ENCODE peak calls at places on chromosomes 13 and 19, in ten cellular contexts. I is stimulated activated CD4-positive, alpha-beta T cell treated with anti-CD3 and anti-CD28 coated beads, Interleukin-1b, Interleukin-23, amount 100 ng/mL, for 24 hours; Z is adrenal gland; S is SJSA1; M is left ventricle myocardium superior; Y is naive thymus-derived CD8-positive, alpha-beta T cell; D is A549; R is stimulated activated naive CD8-positive, alpha-beta T cell treated with anti-CD3 and anti-CD28 coated beads, Interleukin-15, Interleukin-2, amounts not matched to agents 100 U/mL and 50 U/mL, for 24 hours; U is posterior cingulate gyrus; J is HT-29. P is an unnamed sample.

GRCh38 chr19:38700933-38701454 is 43.3 kb downstream of the CAPN12 start:
- DNase-seq in I (no peak), M (no peak), J (no peak), D (no peak), R (no peak), U (no peak), Y (no peak), S (no peak), Z (no peak), P (no peak)

GRCh38 chr13:114118763-114119123 is 13.7 kb downstream of the RASA3 start:
- DNase-seq in M (peak; percentile 19), S (peak; percentile 64), Y (no peak), U (no peak), D (no peak), I (no peak), Z (no peak), R (peak; percentile 20), J (peak; percentile 83), P (no peak)

GRCh38 chr19:39602224-39602623 is at the start of gene LGALS13:
- DNase-seq in Z (no peak), J (no peak), Y (no peak), M (no peak), I (no peak), S (no peak), D (no peak), U (no peak), R (no peak), P (no peak)

GRCh38 chr19:2720777-2721569 is at the start of gene DIRAS1:
- DNase-seq in Z (no peak), U (no peak), M (peak; percentile 68), Y (no peak), J (no peak), R (no peak), I (no peak), S (no peak), D (no peak), P (no peak)

GRCh38 chr19:1000095-1000494 is at the start of gene GRIN3B:
- DNase-seq in S (no peak), D (peak; percentile 81), I (no peak), U (no peak), Z (no peak), M (peak; percentile 69), R (peak; percentile 77), J (no peak), Y (peak; percentile 63), P (no peak)

GRCh38 chr19:4140237-4140711 is 13.2 kb upstream of the CREB3L3 start:
- DNase-seq in Z (peak; percentile 47), Y (no peak), S (peak; percentile 44), D (peak; percentile 89), M (peak; percentile 39), I (no peak), R (peak; percentile 37), J (peak; percentile 52), U (peak; percentile 37), P (no peak)

GRCh38 chr19:5434970-5435641 is 20.1 kb upstream of the ZNRF4 start:
- DNase-seq in U (no peak), D (peak; percentile 74), S (peak; percentile 94), R (peak; percentile 69), J (no peak), M (no peak), I (peak; percentile 20), Y (no peak), Z (peak; percentile 43), P (no peak)

GRCh38 chr19:4508698-4509097 is 9.6 kb downstream of the PLIN4 start:
- DNase-seq in Z (no peak), U (no peak), M (no peak), S (no peak), Y (no peak), R (no peak), D (no peak), J (no peak), I (no peak), P (no peak)

GRCh38 chr13:51920267-51920666 is 58.5 kb downstream of the CCDC70 start:
- DNase-seq in M (no peak), Z (no peak), J (no peak), I (no peak), U (no peak), Y (no peak), D (no peak), S (no peak), R (no peak), P (peak; percentile 45)

GRCh38 chr19:2573916-2574315 is 98.0 kb downstream of the GADD45B start:
- DNase-seq in U (no peak), J (no peak), R (no peak), Y (no peak), I (no peak), Z (no peak), M (no peak), S (no peak), D (no peak), P (no peak)

GRCh38 chr19:28869459-28869858 is 343.5 kb downstream of the UQCRFS1 start:
- DNase-seq in Y (no peak), R (no peak), I (no peak), S (no peak), Z (no peak), D (no peak), U (no peak), M (no peak), J (no peak), P (no peak)

GRCh38 chr13:26872444-26873173 is 112.0 kb upstream of the GPR12 start:
- DNase-seq in D (peak; percentile 36), R (peak; percentile 69), M (peak; percentile 70), J (peak; percentile 86), I (peak; percentile 26), U (peak; percentile 86), S (peak; percentile 2), Y (peak; percentile 47), Z (peak; percentile 74), P (no peak)

GRCh38 chr19:54030895-54031586 is 32.7 kb downstream of the VSTM1 start:
- DNase-seq in Y (no peak), U (no peak), M (no peak), R (no peak), I (no peak), Z (no peak), D (peak; percentile 48), S (peak; percentile 56), J (peak; percentile 49), P (no peak)

GRCh38 chr19:41957838-41958366 is 1.2 kb downstream of the RABAC1 start:
- DNase-seq in D (peak; percentile 96), Z (peak; percentile 76), R (peak; percentile 52), S (peak; percentile 71), I (no peak), J (peak; percentile 99), M (peak; percentile 73), U (peak; percentile 32), Y (peak; percentile 32), P (no peak)

GRCh38 chr19:7377196-7377595 is 28.5 kb downstream of the ARHGEF18 start:
- DNase-seq in U (no peak), D (no peak), S (no peak), Y (no peak), I (no peak), M (no peak), R (no peak), Z (no peak), J (no peak), P (no peak)

GRCh38 chr19:4088975-4089374 is 22.3 kb upstream of the ZBTB7A start:
- DNase-seq in D (no peak), Y (peak; percentile 40), M (no peak), S (no peak), Z (no peak), U (no peak), R (peak; percentile 50), I (no peak), J (peak; percentile 63), P (no peak)

GRCh38 chr13:38590796-38591507 is 95.9 kb upstream of the FREM2 start:
- DNase-seq in I (no peak), M (peak; percentile 26), U (no peak), J (no peak), R (no peak), Z (no peak), Y (no peak), D (no peak), S (no peak), P (no peak)

GRCh38 chr13:113489549-113490495 is 689 bp downstream of the DCUN1D2 start:
- DNase-seq in R (peak; percentile 51), D (no peak), Z (peak; percentile 54), U (no peak), M (no peak), S (peak; percentile 38), J (peak; percentile 58), Y (peak; percentile 25), I (peak; percentile 9), P (no peak)

GRCh38 chr19:46825731-46826055 is 25.0 kb downstream of the AP2S1 start:
- DNase-seq in R (no peak), Z (no peak), U (no peak), D (no peak), M (no peak), I (no peak), Y (no peak), S (no peak), J (no peak), P (no peak)

GRCh38 chr19:658916-659839 is 3.8 kb downstream of the RNF126 start:
- DNase-seq in R (peak; percentile 30), U (no peak), J (peak; percentile 47), M (peak; percentile 79), D (no peak), Y (no peak), S (no peak), Z (no peak), I (no peak), P (no peak)

GRCh38 chr19:11446652-11447301 is 11.3 kb downstream of the PRKCSH start:
- DNase-seq in D (peak; percentile 40), I (no peak), S (peak; percentile 22), Z (peak; percentile 69), M (peak; percentile 72), R (peak; percentile 66), U (peak; percentile 92), Y (peak; percentile 44), J (no peak), P (no peak)

GRCh38 chr13:34044660-34045080 is 226.7 kb downstream of the RFC3 start:
- DNase-seq in J (peak; percentile 23), S (peak; percentile 92), Y (no peak), M (no peak), U (no peak), I (no peak), D (peak; percentile 75), R (no peak), Z (no peak), P (no peak)

GRCh38 chr13:24460256-24460655 is 52.3 kb downstream of the PARP4 start:
- DNase-seq in D (no peak), R (no peak), M (no peak), Y (no peak), U (no peak), J (no peak), I (no peak), Z (no peak), S (no peak), P (no peak)

GRCh38 chr19:58407658-58408151 is 744 bp upstream of the ZNF584 start:
- DNase-seq in U (no peak), S (no peak), I (no peak), J (no peak), Z (peak; percentile 58), D (no peak), M (no peak), Y (no peak), R (peak; percentile 26), P (no peak)

GRCh38 chr13:75689686-75690085 is 53.6 kb downstream of the LMO7 start:
- DNase-seq in S (no peak), Z (no peak), R (no peak), Y (no peak), I (no peak), U (no peak), D (no peak), M (no peak), J (no peak), P (no peak)

GRCh38 chr13:45352031-45352430 is 11.0 kb upstream of the TPT1 start:
- DNase-seq in R (no peak), I (no peak), S (no peak), Y (no peak), U (no peak), D (no peak), Z (no peak), M (no peak), J (peak; percentile 63), P (no peak)

GRCh38 chr19:19348266-19348665 is 27.6 kb downstream of the MAU2 start:
- DNase-seq in I (no peak), Z (no peak), M (no peak), J (no peak), R (no peak), U (no peak), S (no peak), D (no peak), Y (no peak), P (no peak)

GRCh38 chr13:42832341-42833153 is 51.2 kb downstream of the FAM216B start:
- DNase-seq in I (no peak), S (peak; percentile 45), Z (peak; percentile 25), D (no peak), M (no peak), Y (no peak), J (no peak), R (no peak), U (no peak), P (no peak)